ENCODE peak calls at places on chromosomes 4 and X, in eight cellular contexts. A is transverse colon; C is GM23338; T is mucosa of descending colon; W is CD4-positive, alpha-beta T cell; U is A549; H is tibial artery; L is GM13976. I is an unnamed sample.

GRCh38 chr4:48341776-48342558 is 638 bp downstream of the SLAIN2 start:
- DNase-seq in L (peak), T (peak), C (peak), W (no peak), A (peak), U (no peak), H (peak), I (no peak)

GRCh38 chr4:175298119-175298518 is 380.0 kb downstream of the ADAM29 start:
- DNase-seq in L (no peak), U (no peak), A (no peak), T (no peak), C (no peak), W (no peak), H (no peak), I (no peak)

GRCh38 chrX:52933976-52934703 is 24.2 kb downstream of the FAM156A start:
- DNase-seq in T (no peak), C (no peak), W (no peak), U (no peak), A (no peak), L (peak), H (no peak), I (no peak)

GRCh38 chr4:87953776-87954175 is 21.7 kb upstream of the SPP1 start:
- DNase-seq in W (no peak), U (no peak), L (no peak), C (no peak), A (no peak), H (no peak), T (no peak), I (no peak)

GRCh38 chr4:143302526-143302925 is 34.1 kb upstream of the GAB1 start:
- DNase-seq in A (no peak), T (no peak), U (no peak), L (no peak), C (peak), H (no peak), W (no peak), I (no peak)

GRCh38 chr4:184937030-184937710 is 81.1 kb upstream of the HELT start:
- DNase-seq in L (no peak), C (no peak), W (no peak), U (no peak), A (no peak), T (no peak), H (no peak), I (no peak)

GRCh38 chr4:157225096-157225495 is 4.6 kb downstream of the GRIA2 start:
- DNase-seq in L (no peak), H (no peak), T (no peak), W (no peak), A (no peak), U (no peak), C (no peak), I (no peak)

GRCh38 chrX:50157545-50158125 is 43.2 kb downstream of the AKAP4 start:
- DNase-seq in L (no peak), A (peak), C (no peak), W (no peak), U (no peak), T (no peak), H (peak), I (no peak)

GRCh38 chr4:7547368-7548040 is 112.8 kb upstream of the PSAPL1 start:
- DNase-seq in T (no peak), A (no peak), C (no peak), W (no peak), H (no peak), U (no peak), L (no peak), I (no peak)

GRCh38 chr4:48108309-48109073 is 25.6 kb downstream of the TXK start:
- DNase-seq in C (no peak), U (no peak), T (no peak), A (no peak), L (no peak), H (no peak), W (no peak), I (no peak)

GRCh38 chr4:10808591-10808990 is 124.0 kb upstream of the CLNK start:
- DNase-seq in T (no peak), H (peak), C (no peak), A (no peak), L (no peak), U (no peak), W (no peak), I (no peak)

GRCh38 chr4:17511950-17512795 is at the start of gene QDPR:
- DNase-seq in L (peak), C (peak), W (peak), U (peak), A (peak), T (peak), H (peak), I (peak)

GRCh38 chr4:55356991-55357461 is 11.0 kb downstream of the SRD5A3 start:
- DNase-seq in A (no peak), T (no peak), W (no peak), L (no peak), U (peak), C (no peak), H (no peak), I (no peak)

GRCh38 chrX:47266643-47267042 is 33.8 kb downstream of the USP11 start:
- DNase-seq in L (no peak), A (no peak), H (no peak), C (no peak), T (no peak), W (no peak), U (no peak), I (no peak)

GRCh38 chr4:8293131-8293975 is 23.8 kb downstream of the HTRA3 start:
- DNase-seq in W (no peak), H (no peak), A (no peak), U (no peak), L (no peak), C (no peak), T (peak), I (no peak)

GRCh38 chr4:167775374-167775773 is 317.0 kb upstream of the ANXA10 start:
- DNase-seq in T (no peak), W (no peak), U (no peak), L (no peak), H (no peak), C (no peak), A (no peak), I (no peak)

GRCh38 chr4:169311643-169312365 is 41.0 kb upstream of the SH3RF1 start:
- DNase-seq in A (no peak), T (no peak), C (peak), H (no peak), U (peak), L (peak), W (no peak), I (no peak)

GRCh38 chr4:181376058-181376457 is 867.1 kb upstream of the TENM3 start:
- DNase-seq in W (no peak), U (no peak), A (no peak), C (no peak), T (no peak), H (no peak), L (no peak), I (no peak)

GRCh38 chr4:38235338-38235737 is 275.1 kb downstream of the PTTG2 start:
- DNase-seq in T (no peak), U (no peak), A (no peak), C (no peak), W (no peak), L (no peak), H (no peak), I (no peak)

GRCh38 chr4:25559508-25559907 is 96.1 kb upstream of the SLC34A2 start:
- DNase-seq in U (no peak), L (no peak), A (no peak), W (no peak), C (no peak), H (no peak), T (no peak), I (no peak)

GRCh38 chrX:23668335-23668734 is 1.0 kb downstream of the PRDX4 start:
- DNase-seq in C (no peak), L (peak), T (no peak), A (no peak), H (no peak), W (no peak), U (no peak), I (no peak)

GRCh38 chr4:54626113-54626512 is 31.6 kb upstream of the KIT start:
- DNase-seq in U (no peak), W (no peak), T (no peak), A (no peak), C (no peak), L (no peak), H (no peak), I (no peak)

GRCh38 chrX:15874672-15875071 is 20.1 kb upstream of the AP1S2 start:
- DNase-seq in C (no peak), H (no peak), W (no peak), L (no peak), A (no peak), T (no peak), U (no peak), I (no peak)

GRCh38 chr4:103786014-103786413 is 66.2 kb upstream of the TACR3 start:
- DNase-seq in H (no peak), W (no peak), T (no peak), L (peak), A (no peak), C (peak), U (peak), I (no peak)

GRCh38 chrX:2614911-2615310 is 76.2 kb upstream of the CD99 start:
- DNase-seq in U (peak), T (no peak), L (no peak), W (no peak), A (no peak), H (no peak), C (peak), I (no peak)

GRCh38 chr4:98542011-98542410 is 116.4 kb downstream of the TSPAN5 start:
- DNase-seq in H (no peak), W (no peak), L (no peak), U (no peak), A (no peak), T (no peak), C (no peak), I (no peak)

GRCh38 chrX:100368167-100368566 is 41.9 kb downstream of the PCDH19 start:
- DNase-seq in T (no peak), A (no peak), U (peak), W (no peak), C (peak), H (no peak), L (peak), I (no peak)

GRCh38 chr4:108247511-108248088 is 78.9 kb upstream of the LEF1 start:
- DNase-seq in U (no peak), T (peak), L (no peak), W (no peak), H (no peak), C (peak), A (no peak), I (no peak)

GRCh38 chr4:83503974-83504373 is 19.1 kb upstream of the ABRAXAS1 start:
- DNase-seq in C (no peak), H (no peak), T (no peak), L (no peak), U (no peak), W (no peak), A (no peak), I (no peak)

GRCh38 chrX:39550795-39551361 is 546.9 kb downstream of the BCOR start:
- DNase-seq in T (no peak), A (no peak), C (no peak), H (no peak), U (no peak), W (no peak), L (no peak), I (no peak)

GRCh38 chrX:39560285-39560684 is 537.5 kb downstream of the BCOR start:
- DNase-seq in H (no peak), W (no peak), T (no peak), A (no peak), U (no peak), L (no peak), C (no peak), I (no peak)

GRCh38 chrX:39559229-39559628 is 538.5 kb downstream of the BCOR start:
- DNase-seq in L (no peak), C (no peak), H (no peak), A (no peak), U (no peak), W (no peak), T (no peak), I (no peak)

GRCh38 chrX:39551748-39552147 is 546.0 kb downstream of the BCOR start:
- DNase-seq in A (no peak), W (no peak), L (no peak), C (no peak), U (no peak), T (no peak), H (no peak), I (no peak)

DNA sequence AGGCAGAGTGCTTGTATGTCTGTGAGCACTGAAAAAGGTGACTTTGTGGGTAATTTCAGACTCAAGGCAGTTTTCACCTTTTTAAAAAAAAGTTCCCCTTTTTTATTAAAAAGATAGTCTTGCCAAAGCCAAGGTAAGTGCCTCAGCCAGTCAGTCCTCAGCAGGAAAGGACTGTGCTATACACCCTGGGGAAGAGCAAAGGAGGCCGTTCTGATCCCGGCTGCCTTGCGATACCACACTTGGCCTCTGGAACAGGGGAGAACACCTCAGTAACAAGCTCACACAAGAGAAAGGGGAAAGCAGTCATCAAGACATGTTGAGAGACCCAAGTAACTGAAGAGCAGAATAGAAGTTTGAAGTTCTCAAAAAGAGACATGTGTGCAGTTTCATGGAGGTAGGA is 541.7 kb downstream of the BCOR start:
- DNase-seq in W (no peak), T (no peak), H (no peak), C (peak), A (no peak), L (no peak), U (no peak), I (no peak)
- TF ChIP-seq CTCF in W (no peak), T (no peak), H (no peak), C (no peak), A (no peak), L (no peak), U (no peak), I (no peak)

GRCh38 chr4:4991541-4992099 is 27.6 kb downstream of the CYTL1 start:
- DNase-seq in W (no peak), C (no peak), T (no peak), H (no peak), L (no peak), U (no peak), A (no peak), I (no peak)
- TF ChIP-seq CTCF in W (no peak), C (no peak), T (no peak), H (no peak), L (no peak), U (no peak), A (no peak), I (no peak)

GRCh38 chr4:74042681-74043080 is 4.2 kb upstream of the CXCL3 start:
- DNase-seq in C (peak), T (no peak), L (no peak), H (no peak), U (no peak), W (no peak), A (peak), I (no peak)
- TF ChIP-seq CTCF in C (peak), T (peak), L (no peak), H (no peak), U (no peak), W (no peak), A (peak), I (no peak)

GRCh38 chr4:57850141-57850540 is 740.0 kb upstream of the IGFBP7 start:
- DNase-seq in C (no peak), H (no peak), W (no peak), T (no peak), A (no peak), L (no peak), U (no peak), I (no peak)
- TF ChIP-seq CTCF in C (no peak), H (no peak), W (no peak), T (no peak), A (no peak), L (no peak), U (no peak), I (no peak)